ENCODE peak calls at places on chromosomes 7 and 10, in ten cellular contexts. M is activated CD8-positive, alpha-beta memory T cell treated with anti-CD3 and anti-CD28 coated beads for 48 hours; F is head of caudate nucleus; C is glomerular endothelial cell; A is stomach; Q is stimulated activated CD4-positive, alpha-beta T cell treated with anti-CD3 and anti-CD28 coated beads, Interleukin-1b, Interleukin-23, amount 100 ng/mL, for 4 hours; P is fibroblast of lung; W is stimulated activated naive B cell treated with anti-CD40 and anti-IgM and Interleukin-4, amounts not matched to agents 10 μg/mL and 1 μg/mL and 100 μg/mL, for 72 hours; U is occipital lobe; D is GM13976. Z is an unnamed sample.

GRCh38 chr7:51313276-51314035 is 3.2 kb downstream of the COBL start:
- DNase-seq in M (no peak), F (no peak), C (no peak), A (no peak), Q (no peak), P (no peak), W (no peak), U (no peak), D (no peak), Z (no peak)

GRCh38 chr7:137772748-137773147 is 74.0 kb downstream of the DGKI start:
- DNase-seq in M (no peak), F (no peak), C (peak), A (no peak), Q (no peak), P (peak), W (no peak), U (peak), D (no peak), Z (no peak)

GRCh38 chr7:82406937-82407336 is 36.6 kb downstream of the CACNA2D1 start:
- DNase-seq in M (no peak), F (no peak), C (no peak), A (no peak), Q (no peak), P (no peak), W (no peak), U (no peak), D (no peak), Z (no peak)

GRCh38 chr7:137458399-137458798 is 114.9 kb upstream of the PTN start:
- DNase-seq in M (no peak), F (no peak), C (no peak), A (no peak), Q (no peak), P (no peak), W (no peak), U (no peak), D (no peak), Z (no peak)

GRCh38 chr7:69204936-69205335 is 393.3 kb upstream of the AUTS2 start:
- DNase-seq in M (no peak), F (no peak), C (no peak), A (no peak), Q (no peak), P (peak), W (no peak), U (no peak), D (no peak), Z (no peak)

GRCh38 chr7:78473011-78473410 is 674.4 kb downstream of the PHTF2 start:
- DNase-seq in M (no peak), F (no peak), C (no peak), A (no peak), Q (no peak), P (peak), W (no peak), U (no peak), D (no peak), Z (no peak)

GRCh38 chr7:124713086-124713485 is 52.5 kb downstream of the GPR37 start:
- DNase-seq in M (no peak), F (no peak), C (no peak), A (no peak), Q (no peak), P (peak), W (no peak), U (no peak), D (no peak), Z (no peak)

GRCh38 chr10:19347592-19347991 is 299.0 kb downstream of the MALRD1 start:
- DNase-seq in M (no peak), F (no peak), C (no peak), A (no peak), Q (no peak), P (no peak), W (no peak), U (no peak), D (no peak), Z (no peak)

GRCh38 chr7:142438235-142438922 is 180.5 kb upstream of the PRSS58 start:
- DNase-seq in M (no peak), F (no peak), C (no peak), A (no peak), Q (no peak), P (peak), W (no peak), U (no peak), D (peak), Z (no peak)

GRCh38 chr10:124742418-124743187 is 1.6 kb downstream of the FAM53B start:
- DNase-seq in M (no peak), F (no peak), C (no peak), A (no peak), Q (no peak), P (peak), W (no peak), U (peak), D (no peak), Z (no peak)

GRCh38 chr7:96219382-96220130 is 102.3 kb downstream of the SLC25A13 start:
- DNase-seq in M (no peak), F (no peak), C (no peak), A (no peak), Q (no peak), P (peak), W (no peak), U (no peak), D (no peak), Z (no peak)

GRCh38 chr7:94375167-94375566 is 19.5 kb upstream of the COL1A2 start:
- DNase-seq in M (no peak), F (no peak), C (no peak), A (no peak), Q (no peak), P (peak), W (no peak), U (no peak), D (no peak), Z (no peak)

GRCh38 chr7:149310113-149310836 is 48.3 kb downstream of the ZNF783 start:
- DNase-seq in M (no peak), F (no peak), C (peak), A (no peak), Q (no peak), P (peak), W (no peak), U (no peak), D (peak), Z (no peak)

GRCh38 chr7:73742753-73743641 is 4.4 kb upstream of the ABHD11 start:
- DNase-seq in M (no peak), F (no peak), C (no peak), A (peak), Q (no peak), P (no peak), W (no peak), U (no peak), D (no peak), Z (no peak)

GRCh38 chr7:84159435-84159834 is 35.2 kb downstream of the SEMA3A start:
- DNase-seq in M (no peak), F (no peak), C (no peak), A (no peak), Q (no peak), P (no peak), W (no peak), U (no peak), D (no peak), Z (no peak)

GRCh38 chr7:29588900-29589696 is 25.5 kb downstream of the PRR15 start:
- DNase-seq in M (no peak), F (no peak), C (no peak), A (peak), Q (no peak), P (no peak), W (no peak), U (no peak), D (peak), Z (no peak)

GRCh38 chr7:113200281-113200680 is 81.9 kb upstream of the SMIM30 start:
- DNase-seq in M (no peak), F (no peak), C (no peak), A (no peak), Q (no peak), P (peak), W (no peak), U (no peak), D (no peak), Z (no peak)

GRCh38 chr10:47024399-47025252 is 113.4 kb downstream of the PTPN20 start:
- DNase-seq in M (peak), F (peak), C (no peak), A (peak), Q (peak), P (peak), W (peak), U (peak), D (peak), Z (peak)

GRCh38 chr7:2309889-2310331 is 4.3 kb downstream of the SNX8 start:
- DNase-seq in M (no peak), F (no peak), C (no peak), A (no peak), Q (no peak), P (peak), W (no peak), U (no peak), D (no peak), Z (no peak)

GRCh38 chr7:87600130-87601124 is at the start of gene ABCB1:
- DNase-seq in M (peak), F (peak), C (no peak), A (peak), Q (peak), P (peak), W (peak), U (peak), D (peak), Z (peak)

GRCh38 chr7:137840183-137840779 is 6.5 kb downstream of the DGKI start:
- DNase-seq in M (no peak), F (no peak), C (no peak), A (no peak), Q (no peak), P (peak), W (no peak), U (no peak), D (no peak), Z (no peak)

Z was measured in activated B cell treated with CpG ODN at 0.5 μM for 24 hours.